ENCODE peak calls at places on chromosomes 2 and 18, in eight cellular contexts. K, N, M, Z, P, B, T and S are unnamed samples.

GRCh38 chr2:134124047-134124753 is 129.7 kb upstream of the MGAT5 start:
- DNase-seq in T (no peak), M (peak), N (no peak), B (peak), K (no peak), Z (no peak), P (peak), S (no peak)

GRCh38 chr2:46200861-46201605 is 96.2 kb upstream of the EPAS1 start:
- DNase-seq in T (no peak), K (no peak), P (no peak), M (no peak), B (no peak), Z (no peak), N (no peak), S (no peak)

GRCh38 chr2:196230051-196230450 is 58.7 kb upstream of the STK17B start:
- DNase-seq in N (no peak), Z (no peak), B (peak), T (no peak), P (no peak), K (no peak), M (no peak), S (no peak)

GRCh38 chr2:96591494-96591893 is 46.6 kb downstream of the KANSL3 start:
- DNase-seq in B (no peak), P (no peak), K (no peak), Z (no peak), M (peak), T (no peak), N (no peak), S (no peak)

GRCh38 chr2:208722737-208723136 is 316.1 kb downstream of the PTH2R start:
- DNase-seq in P (no peak), M (no peak), B (no peak), T (no peak), K (no peak), N (no peak), Z (no peak), S (no peak)

GRCh38 chr18:54641734-54642133 is 50.7 kb downstream of the DYNAP start:
- DNase-seq in K (no peak), N (no peak), B (no peak), T (no peak), P (no peak), M (no peak), Z (no peak), S (no peak)

GRCh38 chr2:216632952-216633615 is at the start of gene IGFBP2:
- DNase-seq in B (peak), K (no peak), T (no peak), P (no peak), Z (no peak), N (peak), M (no peak), S (no peak)

GRCh38 chr18:3688682-3689081 is 238.7 kb downstream of the TGIF1 start:
- DNase-seq in P (no peak), N (peak), K (no peak), M (no peak), Z (no peak), T (peak), B (no peak), S (no peak)

GRCh38 chr18:154151-154550 is 4.2 kb upstream of the USP14 start:
- DNase-seq in Z (no peak), M (no peak), T (no peak), N (no peak), K (no peak), B (no peak), P (no peak), S (no peak)

GRCh38 chr2:88451647-88452150 is 794 bp downstream of the FOXI3 start:
- DNase-seq in T (no peak), M (no peak), N (peak), Z (peak), K (no peak), B (no peak), P (no peak), S (no peak)

GRCh38 chr2:70143314-70144150 is 47.3 kb downstream of the C2orf42 start:
- DNase-seq in M (peak), K (no peak), Z (peak), T (no peak), N (peak), P (peak), B (peak), S (no peak)

GRCh38 chr18:58045265-58046086 is 1.4 kb downstream of the NEDD4L start:
- DNase-seq in N (peak), T (no peak), M (peak), K (no peak), P (peak), Z (no peak), B (peak), S (no peak)

GRCh38 chr2:242027676-242028450 is 158.3 kb downstream of the RTP5 start:
- DNase-seq in B (no peak), K (no peak), M (no peak), P (no peak), T (no peak), N (no peak), Z (peak), S (no peak)

GRCh38 chr18:69839497-69839896 is 108.2 kb downstream of the CD226 start:
- DNase-seq in P (no peak), K (no peak), M (no peak), N (no peak), T (no peak), Z (no peak), B (no peak), S (no peak)

GRCh38 chr2:49940616-49941015 is 786.3 kb upstream of the FSHR start:
- DNase-seq in B (no peak), Z (no peak), N (no peak), M (no peak), P (no peak), T (no peak), K (no peak), S (no peak)

GRCh38 chr18:48909721-48910120 is 41.0 kb downstream of the SMAD7 start:
- DNase-seq in K (no peak), Z (peak), T (no peak), B (no peak), M (no peak), N (no peak), P (no peak), S (no peak)

GRCh38 chr2:126661702-126662465 is 5.9 kb downstream of the GYPC start:
- DNase-seq in P (no peak), M (no peak), B (no peak), N (no peak), T (no peak), Z (no peak), K (no peak), S (no peak)

GRCh38 chr2:88540346-88540745 is 86.9 kb downstream of the EIF2AK3 start:
- DNase-seq in N (peak), T (no peak), Z (no peak), M (no peak), P (no peak), K (no peak), B (no peak), S (no peak)

GRCh38 chr2:160494243-160494642 is 636 bp upstream of the RBMS1 start:
- DNase-seq in M (no peak), P (no peak), N (peak), Z (no peak), T (no peak), B (no peak), K (no peak), S (no peak)

GRCh38 chr2:5617796-5618195 is 74.4 kb upstream of the SOX11 start:
- DNase-seq in P (no peak), Z (no peak), K (no peak), M (no peak), T (no peak), N (no peak), B (no peak), S (no peak)

GRCh38 chr2:70939847-70940580 is 4.3 kb downstream of the ATP6V1B1 start:
- DNase-seq in Z (peak), K (no peak), T (no peak), M (no peak), N (no peak), B (no peak), P (no peak), S (no peak)

GRCh38 chr2:33598472-33599174 is 476 bp downstream of the FAM98A start:
- DNase-seq in P (peak), B (peak), T (no peak), K (no peak), Z (no peak), N (peak), M (peak), S (peak)

GRCh38 chr2:183536714-183537113 is 412.5 kb downstream of the NUP35 start:
- DNase-seq in N (no peak), K (no peak), M (no peak), T (no peak), Z (no peak), P (no peak), B (no peak), S (no peak)

GRCh38 chr2:25362564-25363145 is 20.9 kb upstream of the DNMT3A start:
- DNase-seq in N (no peak), Z (peak), P (no peak), B (peak), K (no peak), M (no peak), T (no peak), S (peak)

GRCh38 chr2:169799555-169799954 is 884 bp downstream of the SSB start:
- DNase-seq in N (no peak), Z (no peak), T (no peak), P (peak), K (no peak), B (no peak), M (peak), S (no peak)

GRCh38 chr18:63511285-63511684 is 30.9 kb upstream of the SERPINB12 start:
- DNase-seq in N (peak), B (no peak), P (peak), M (peak), K (peak), Z (no peak), T (no peak), S (no peak)

GRCh38 chr18:69484699-69485396 is 84.2 kb downstream of the DOK6 start:
- DNase-seq in T (no peak), M (no peak), N (peak), B (no peak), K (no peak), Z (no peak), P (peak), S (no peak)

GRCh38 chr18:5295231-5295920 is at the start of gene ZBTB14:
- DNase-seq in M (peak), T (no peak), Z (peak), N (peak), K (no peak), B (peak), P (peak), S (peak)

GRCh38 chr2:65666156-65666725 is 233.8 kb upstream of the SPRED2 start:
- DNase-seq in M (peak), B (no peak), P (no peak), N (no peak), Z (no peak), K (no peak), T (no peak), S (no peak)

GRCh38 chr18:8835556-8835955 is 130.2 kb downstream of the MTCL1 start:
- DNase-seq in P (no peak), Z (peak), B (no peak), K (no peak), T (no peak), M (no peak), N (no peak), S (no peak)

GRCh38 chr2:37873749-37874330 is 51.2 kb upstream of the RMDN2 start:
- DNase-seq in P (no peak), Z (no peak), M (no peak), N (no peak), B (no peak), T (no peak), K (no peak), S (no peak)

GRCh38 chr2:195406886-195407603 is 250.0 kb upstream of the SLC39A10 start:
- DNase-seq in N (no peak), P (peak), B (no peak), T (no peak), M (peak), K (no peak), Z (no peak), S (no peak)

GRCh38 chr2:208031608-208032019 is 6.3 kb upstream of the PLEKHM3 start:
- DNase-seq in P (peak), K (no peak), N (peak), T (no peak), Z (no peak), B (no peak), M (no peak), S (no peak)

GRCh38 chr2:8197101-8197500 is 484.8 kb upstream of the ID2 start:
- DNase-seq in P (no peak), K (no peak), B (no peak), M (no peak), N (no peak), T (no peak), Z (no peak), S (no peak)

GRCh38 chr2:212392048-212392447 is 146.6 kb downstream of the ERBB4 start:
- DNase-seq in N (no peak), T (no peak), B (no peak), Z (no peak), K (no peak), P (no peak), M (no peak), S (no peak)

GRCh38 chr2:102735431-102736130 is 26.2 kb upstream of the TMEM182 start:
- DNase-seq in T (no peak), Z (no peak), B (peak), M (peak), K (no peak), P (peak), N (no peak), S (no peak)

GRCh38 chr2:102736174-102736606 is 25.6 kb upstream of the TMEM182 start:
- DNase-seq in T (no peak), P (peak), K (no peak), N (peak), Z (no peak), M (peak), B (peak), S (no peak)

GRCh38 chr2:102737435-102737834 is 24.4 kb upstream of the TMEM182 start:
- DNase-seq in N (no peak), B (no peak), T (no peak), Z (no peak), M (peak), K (no peak), P (no peak), S (no peak)

GRCh38 chr2:102736607-102737409 is 25.0 kb upstream of the TMEM182 start:
- DNase-seq in M (peak), P (peak), N (peak), Z (peak), B (peak), K (peak), T (no peak), S (peak)
- TF ChIP-seq EP300 in M (no peak), P (no peak), N (no peak), Z (no peak), B (no peak), K (no peak), T (no peak), S (peak)

GRCh38 chr2:141611981-141612380 is 518.8 kb downstream of the LRP1B start:
- DNase-seq in N (no peak), Z (no peak), B (no peak), T (no peak), P (no peak), K (no peak), M (no peak), S (no peak)
- TF ChIP-seq EP300 in N (no peak), Z (no peak), B (no peak), T (no peak), P (no peak), K (no peak), M (no peak), S (no peak)

GRCh38 chr2:227411320-227411989 is 23.7 kb upstream of the SCYGR1 start:
- DNase-seq in P (no peak), M (no peak), K (no peak), Z (no peak), B (no peak), T (no peak), N (peak), S (no peak)
- TF ChIP-seq EP300 in P (no peak), M (no peak), K (no peak), Z (no peak), B (no peak), T (no peak), N (no peak), S (no peak)

DNA sequence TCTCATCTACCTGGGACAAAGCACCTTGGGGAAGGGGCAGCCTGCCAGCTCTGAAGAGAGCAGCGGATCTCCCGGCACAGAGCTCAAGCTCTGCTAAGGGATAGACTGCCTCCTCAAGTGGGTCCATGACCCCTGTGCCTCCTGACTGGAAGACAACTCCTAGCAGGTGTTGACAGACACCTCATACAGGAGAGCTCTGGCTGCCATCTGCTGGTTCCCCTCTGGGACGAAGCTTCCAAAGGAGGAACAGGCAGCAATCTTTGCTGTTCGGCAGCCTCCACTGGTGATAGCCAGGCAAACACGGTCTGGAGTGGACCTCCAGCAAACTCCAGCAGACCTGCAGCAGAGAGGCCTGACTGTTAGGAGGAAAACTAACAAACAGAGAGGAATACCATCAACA is 549.9 kb upstream of the LRATD1 start:
- DNase-seq in N (no peak), K (no peak), P (no peak), T (no peak), B (no peak), M (no peak), Z (no peak), S (no peak)
- TF ChIP-seq EP300 in N (no peak), K (no peak), P (no peak), T (no peak), B (no peak), M (no peak), Z (no peak), S (no peak)

GRCh38 chr2:9262671-9263171 is 56.1 kb downstream of the ASAP2 start:
- DNase-seq in M (no peak), T (no peak), N (no peak), Z (no peak), P (no peak), B (no peak), K (no peak), S (no peak)
- TF ChIP-seq EP300 in M (no peak), T (no peak), N (no peak), Z (no peak), P (no peak), B (no peak), K (no peak), S (no peak)

GRCh38 chr2:68831688-68832087 is 39.5 kb downstream of the BMP10 start:
- DNase-seq in M (no peak), P (no peak), K (no peak), Z (no peak), T (peak), N (no peak), B (no peak), S (no peak)
- TF ChIP-seq EP300 in M (no peak), P (no peak), K (no peak), Z (no peak), T (no peak), N (no peak), B (no peak), S (no peak)

GRCh38 chr18:79787527-79788095 is 10.1 kb upstream of the KCNG2 start:
- DNase-seq in B (no peak), K (no peak), P (no peak), N (no peak), Z (peak), M (no peak), T (no peak), S (no peak)

GRCh38 chr18:79786304-79786703 is 11.4 kb upstream of the KCNG2 start:
- DNase-seq in N (no peak), T (no peak), P (no peak), B (no peak), K (no peak), M (no peak), Z (peak), S (no peak)

GRCh38 chr18:79785831-79786230 is 11.9 kb upstream of the KCNG2 start:
- DNase-seq in Z (peak), N (no peak), K (no peak), B (no peak), M (no peak), T (no peak), P (no peak), S (no peak)

GRCh38 chr18:79788096-79789085 is 9.3 kb upstream of the KCNG2 start:
- DNase-seq in P (no peak), Z (peak), N (no peak), T (no peak), B (no peak), M (no peak), K (no peak), S (no peak)

GRCh38 chr18:79786781-79787526 is 10.8 kb upstream of the KCNG2 start:
- DNase-seq in K (no peak), T (no peak), Z (peak), M (no peak), N (no peak), B (no peak), P (no peak), S (no peak)
- TF ChIP-seq EP300 in K (no peak), T (no peak), Z (no peak), M (no peak), N (no peak), B (no peak), P (no peak), S (no peak)

DNA sequence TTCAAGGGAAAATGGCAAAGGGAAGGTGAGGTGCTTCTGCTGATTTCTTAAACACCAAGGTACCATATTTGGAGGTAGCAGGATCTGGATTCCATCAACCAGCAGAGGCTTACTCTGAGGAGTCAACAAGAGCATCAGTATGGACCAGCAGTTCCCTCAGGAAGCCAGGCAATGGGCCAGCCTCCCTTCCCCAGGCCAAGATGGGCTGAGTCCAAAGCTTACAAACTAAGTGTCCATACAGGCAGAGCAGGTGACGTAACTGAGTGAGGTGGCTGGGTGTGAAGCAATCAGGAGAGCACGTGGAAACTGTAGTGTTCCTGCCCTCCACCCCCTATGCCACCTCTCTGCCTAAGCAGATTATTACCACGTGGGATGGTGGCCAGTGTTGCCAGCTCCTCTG is 134.2 kb upstream of the HNRNPA3 start:
- DNase-seq in P (no peak), T (no peak), N (peak), M (no peak), Z (peak), B (peak), K (no peak), S (peak)
- TF ChIP-seq EP300 in P (no peak), T (no peak), N (no peak), M (no peak), Z (peak), B (peak), K (no peak), S (no peak)

DNA sequence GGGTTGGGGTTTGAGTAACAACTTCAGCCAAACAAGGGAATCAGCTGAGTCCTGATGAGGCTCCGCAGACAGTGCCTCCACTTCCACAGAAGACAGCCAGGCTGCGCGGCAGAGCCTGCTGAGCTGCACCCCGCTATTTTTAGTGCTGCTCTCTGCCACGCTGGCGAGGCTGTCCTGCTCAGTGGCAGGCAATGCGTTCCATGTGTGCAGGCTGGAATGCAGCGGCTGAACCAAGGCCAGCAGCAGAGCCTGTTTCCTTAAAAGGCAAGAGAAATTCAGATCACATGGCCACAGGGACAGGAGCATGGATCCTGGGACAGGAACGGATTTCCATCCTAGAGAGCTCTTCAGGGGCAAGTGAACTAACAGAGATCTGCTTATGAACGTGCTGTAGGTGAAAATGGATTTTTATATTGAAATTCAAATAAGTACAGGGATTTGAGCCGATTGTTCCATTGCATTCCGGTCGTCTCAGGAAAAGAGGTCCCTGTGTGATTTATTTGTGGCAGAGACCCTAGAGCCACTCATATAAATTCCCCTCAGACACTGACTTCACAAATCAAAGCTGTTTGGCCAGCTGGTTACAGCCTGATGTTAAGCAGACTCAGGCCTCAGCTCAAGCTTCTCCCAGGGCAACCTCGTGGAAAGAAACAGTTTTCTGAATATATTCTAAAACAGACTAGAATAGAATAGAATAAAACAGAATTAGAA is 98.6 kb downstream of the COL6A3 start:
- DNase-seq in Z (peak), M (no peak), K (no peak), T (no peak), N (no peak), P (peak), B (peak), S (peak)
- TF ChIP-seq EP300 in Z (peak), M (no peak), K (no peak), T (no peak), N (no peak), P (peak), B (peak), S (peak)

GRCh38 chr2:58926112-58926511 is 685.0 kb upstream of the FANCL start:
- DNase-seq in P (no peak), M (no peak), B (no peak), K (no peak), Z (no peak), T (no peak), N (no peak), S (no peak)

GRCh38 chr2:58925676-58926081 is 684.6 kb upstream of the FANCL start:
- DNase-seq in B (no peak), M (peak), T (no peak), K (no peak), P (no peak), N (no peak), Z (no peak), S (peak)

GRCh38 chr2:58921676-58922075 is 680.6 kb upstream of the FANCL start:
- DNase-seq in Z (no peak), M (no peak), P (no peak), K (no peak), B (no peak), N (no peak), T (no peak), S (no peak)

GRCh38 chr2:58920001-58920400 is 678.9 kb upstream of the FANCL start:
- DNase-seq in K (no peak), T (no peak), N (no peak), Z (no peak), B (no peak), P (no peak), M (no peak), S (no peak)

GRCh38 chr2:58923869-58924268 is 682.7 kb upstream of the FANCL start:
- DNase-seq in Z (no peak), M (no peak), K (no peak), B (no peak), T (no peak), P (no peak), N (peak), S (no peak)
- TF ChIP-seq EP300 in Z (no peak), M (no peak), K (no peak), B (no peak), T (no peak), P (no peak), N (no peak), S (no peak)